ENCODE peak calls at places on chromosomes 2 and 18, in seven cellular contexts. C, K, U, Z, V, Q and W are unnamed samples.
A peak's percentile ranks its signal among the peaks of the same experiment; 100 is the strongest.

GRCh38 chr2:88230912-88231311 is 60.8 kb downstream of the THNSL2 start:
- DNase-seq in C (no peak), K (no peak), V (no peak), U (no peak), Q (no peak), Z (no peak), W (no peak)

GRCh38 chr2:20182241-20182931 is 42.5 kb downstream of the SDC1 start:
- DNase-seq in V (no peak), U (no peak), C (no peak), Q (no peak), Z (no peak), K (peak; percentile 82), W (no peak)

GRCh38 chr2:222802502-222803196 is 58.2 kb upstream of the ACSL3 start:
- DNase-seq in C (no peak), Q (no peak), Z (no peak), K (no peak), U (no peak), V (no peak), W (no peak)

GRCh38 chr2:53827398-53828175 is 32.2 kb downstream of the GPR75 start:
- DNase-seq in Z (no peak), V (no peak), K (no peak), Q (no peak), U (no peak), C (no peak), W (no peak)

GRCh38 chr2:108583903-108584520 is 49.7 kb downstream of the LIMS1 start:
- DNase-seq in Q (peak; percentile 82), C (no peak), K (peak; percentile 84), V (no peak), Z (no peak), U (peak; percentile 73), W (peak; percentile 79)

GRCh38 chr2:127941461-127941860 is 55.7 kb upstream of the AMMECR1L start:
- DNase-seq in C (no peak), Z (no peak), V (no peak), K (no peak), U (no peak), Q (no peak), W (no peak)

GRCh38 chr2:172330060-172330671 is 97.2 kb upstream of the ITGA6 start:
- DNase-seq in K (no peak), Z (no peak), Q (peak; percentile 85), V (no peak), C (no peak), U (no peak), W (no peak)

GRCh38 chr2:124542932-124543640 is 518.0 kb downstream of the CNTNAP5 start:
- DNase-seq in Z (no peak), C (no peak), U (no peak), K (no peak), V (no peak), Q (no peak), W (no peak)

GRCh38 chr2:1406434-1406833 is 6.8 kb upstream of the TPO start:
- DNase-seq in C (no peak), Q (no peak), V (no peak), Z (no peak), K (no peak), U (no peak), W (no peak)

GRCh38 chr2:29517421-29517820 is 402.2 kb downstream of the CLIP4 start:
- DNase-seq in K (no peak), V (no peak), U (peak; percentile 58), Z (no peak), Q (no peak), C (no peak), W (no peak)

GRCh38 chr2:158795110-158795924 is at the start of gene DAPL1:
- DNase-seq in K (no peak), V (no peak), Z (no peak), C (no peak), U (peak; percentile 35), Q (no peak), W (peak; percentile 35)

GRCh38 chr2:28161466-28161865 is 231.2 kb upstream of the FOSL2 start:
- DNase-seq in Q (no peak), U (no peak), K (no peak), Z (no peak), V (no peak), C (no peak), W (no peak)

GRCh38 chr2:169961911-169962310 is 134.7 kb downstream of the UBR3 start:
- DNase-seq in Z (no peak), U (no peak), C (no peak), Q (no peak), V (no peak), K (no peak), W (no peak)

GRCh38 chr2:195664528-195664927 is 7.5 kb downstream of the SLC39A10 start:
- DNase-seq in V (no peak), Q (no peak), C (no peak), K (no peak), Z (no peak), U (no peak), W (no peak)

GRCh38 chr2:121095257-121096080 is 189.5 kb downstream of the TFCP2L1 start:
- DNase-seq in Z (no peak), C (peak; percentile 72), V (no peak), Q (peak; percentile 53), U (peak; percentile 85), K (peak; percentile 72), W (peak; percentile 60)

GRCh38 chr18:48831113-48831759 is 119.5 kb downstream of the SMAD7 start:
- DNase-seq in Q (no peak), V (no peak), U (no peak), K (no peak), C (no peak), Z (no peak), W (no peak)

GRCh38 chr18:22710628-22711380 is 222.3 kb upstream of the RBBP8 start:
- DNase-seq in U (peak; percentile 20), Q (no peak), C (no peak), V (no peak), Z (no peak), K (no peak), W (peak; percentile 16)

GRCh38 chr2:138867341-138867740 is 87.2 kb upstream of the NXPH2 start:
- DNase-seq in K (no peak), U (no peak), C (no peak), V (no peak), Z (no peak), Q (no peak), W (no peak)

GRCh38 chr2:223846524-223846923 is 9.1 kb upstream of the AP1S3 start:
- DNase-seq in K (no peak), Q (no peak), U (no peak), Z (no peak), C (no peak), V (no peak), W (no peak)

GRCh38 chr18:22417496-22418188 is at the start of gene CTAGE1:
- DNase-seq in U (no peak), Q (no peak), C (no peak), Z (peak; percentile 23), V (no peak), K (no peak), W (no peak)

GRCh38 chr2:72024451-72025175 is 123.0 kb downstream of the CYP26B1 start:
- DNase-seq in V (no peak), U (no peak), C (no peak), K (peak; percentile 8), Q (no peak), Z (no peak), W (no peak)

GRCh38 chr2:3636586-3637310 is 21.3 kb upstream of the ALLC start:
- DNase-seq in K (no peak), Z (no peak), Q (no peak), U (no peak), C (no peak), V (no peak), W (no peak)

GRCh38 chr2:198143156-198143555 is 338.8 kb downstream of the PLCL1 start:
- DNase-seq in K (no peak), Q (no peak), Z (no peak), U (no peak), C (no peak), V (no peak), W (no peak)

GRCh38 chr18:12296087-12296403 is 12.0 kb upstream of the TUBB6 start:
- DNase-seq in U (no peak), C (no peak), V (no peak), Q (no peak), Z (no peak), K (peak; percentile 77), W (no peak)

GRCh38 chr18:48992133-48992532 is 41.4 kb upstream of the SMAD7 start:
- DNase-seq in Q (no peak), C (no peak), Z (no peak), V (no peak), K (no peak), U (no peak), W (no peak)

GRCh38 chr18:74896390-74896991 is 298.8 kb downstream of the ZNF407 start:
- DNase-seq in K (peak; percentile 30), Z (no peak), C (peak; percentile 51), Q (peak; percentile 62), U (peak; percentile 20), V (no peak), W (peak; percentile 30)

GRCh38 chr2:162007447-162008040 is 66.5 kb downstream of the DPP4 start:
- DNase-seq in Q (no peak), K (peak; percentile 9), U (no peak), C (no peak), V (no peak), Z (no peak), W (no peak)

GRCh38 chr2:196167666-196168065 is 3.7 kb downstream of the STK17B start:
- DNase-seq in Z (no peak), K (no peak), V (no peak), U (no peak), Q (no peak), C (no peak), W (no peak)

GRCh38 chr2:239002960-239003932 is 155.4 kb downstream of the TWIST2 start:
- DNase-seq in V (no peak), C (no peak), Z (no peak), K (no peak), U (no peak), Q (no peak), W (peak; percentile 13)

GRCh38 chr2:240502430-240503121 is 55.2 kb downstream of the ANKMY1 start:
- DNase-seq in C (no peak), U (peak; percentile 12), K (no peak), Q (no peak), Z (no peak), V (no peak), W (no peak)
- TF ChIP-seq JUND in C (no peak), U (no peak), K (no peak), Q (no peak), Z (no peak), V (no peak), W (no peak)

GRCh38 chr18:78196280-78196679 is 783.3 kb upstream of the SALL3 start:
- DNase-seq in V (no peak), U (no peak), Q (no peak), C (no peak), Z (no peak), K (no peak), W (no peak)

GRCh38 chr18:78192044-78192443 is 787.6 kb upstream of the SALL3 start:
- DNase-seq in U (no peak), Q (no peak), K (no peak), V (no peak), C (no peak), Z (no peak), W (no peak)
- TF ChIP-seq JUND in U (no peak), Q (no peak), K (no peak), V (no peak), C (no peak), Z (no peak), W (no peak)

GRCh38 chr2:227450921-227451654 is 20.9 kb upstream of the AGFG1 start:
- DNase-seq in U (peak; percentile 76), V (no peak), Q (peak; percentile 99), K (peak; percentile 93), Z (no peak), C (no peak), W (no peak)
- TF ChIP-seq JUND in U (no peak), V (no peak), Q (peak; percentile 19), K (peak; percentile 50), Z (no peak), C (no peak), W (no peak)

GRCh38 chr2:37344453-37345361 is at the start of gene QPCT:
- DNase-seq in V (no peak), K (peak; percentile 13), C (no peak), U (peak; percentile 88), Z (no peak), Q (no peak), W (peak; percentile 56)
- TF ChIP-seq JUND in V (no peak), K (no peak), C (no peak), U (no peak), Z (no peak), Q (no peak), W (no peak)